ENCODE peak calls at places on chromosomes 6 and 20, in six cellular contexts. P, E, K, Y, J and M are unnamed samples. For H3K36me3, the result is how much of the 10 kb centered on the place peaks cover.

GRCh38 chr6:31426395-31426794 is 23.0 kb downstream of the MICA start:
- DNase-seq in P (no peak), E (peak), K (no peak), Y (no peak), J (no peak), M (no peak)

GRCh38 chr6:25054469-25054868 is 118.7 kb upstream of the RIPOR2 start:
- DNase-seq in P (no peak), E (no peak), K (no peak), Y (peak), J (no peak), M (no peak)

GRCh38 chr6:17491416-17492142 is 98.2 kb downstream of the CAP2 start:
- DNase-seq in P (no peak), E (no peak), K (no peak), Y (no peak), J (no peak), M (no peak)

GRCh38 chr20:43538855-43539700 is 19.7 kb upstream of the SGK2 start:
- DNase-seq in P (peak), E (no peak), K (peak), Y (no peak), J (no peak), M (no peak)

GRCh38 chr6:39520943-39521342 is 198.4 kb upstream of the KCNK16 start:
- DNase-seq in P (no peak), E (no peak), K (no peak), Y (no peak), J (no peak), M (no peak)

GRCh38 chr20:44422083-44422482 is 53.6 kb upstream of the TTPAL start:
- DNase-seq in P (no peak), E (no peak), K (no peak), Y (peak), J (no peak), M (no peak)

GRCh38 chr20:54379893-54380292 is 95.5 kb upstream of the DOK5 start:
- DNase-seq in P (no peak), E (no peak), K (no peak), Y (no peak), J (no peak), M (no peak)

GRCh38 chr6:32397252-32397920 is 9.6 kb downstream of the BTNL2 start:
- DNase-seq in P (no peak), E (no peak), K (no peak), Y (no peak), J (no peak), M (no peak)

GRCh38 chr6:14906621-14907020 is 339.2 kb upstream of the JARID2 start:
- DNase-seq in P (no peak), E (no peak), K (no peak), Y (no peak), J (no peak), M (no peak)

GRCh38 chr6:13796781-13797180 is 17.6 kb downstream of the MCUR1 start:
- DNase-seq in P (no peak), E (no peak), K (no peak), Y (no peak), J (no peak), M (no peak)

GRCh38 chr20:53959849-53960585 is 110.4 kb downstream of the BCAS1 start:
- DNase-seq in P (no peak), E (no peak), K (no peak), Y (peak), J (no peak), M (no peak)

GRCh38 chr6:131858765-131859490 is 51.1 kb downstream of the ENPP1 start:
- DNase-seq in P (no peak), E (no peak), K (no peak), Y (peak), J (no peak), M (no peak)

GRCh38 chr6:102075539-102075938 is 682.0 kb downstream of the GRIK2 start:
- DNase-seq in P (no peak), E (no peak), K (no peak), Y (no peak), J (no peak), M (no peak)

GRCh38 chr6:41690541-41691330 is 44.7 kb downstream of the TFEB start:
- DNase-seq in P (peak), E (no peak), K (no peak), Y (no peak), J (peak), M (no peak)

GRCh38 chr20:31833130-31833930 is 12.1 kb downstream of the FOXS1 start:
- DNase-seq in P (peak), E (peak), K (peak), Y (peak), J (peak), M (peak)

GRCh38 chr20:48155231-48155630 is 369.9 kb upstream of the SULF2 start:
- DNase-seq in P (no peak), E (no peak), K (no peak), Y (no peak), J (no peak), M (no peak)

GRCh38 chr6:134165827-134166226 is 113.4 kb upstream of the SLC2A12 start:
- DNase-seq in P (no peak), E (no peak), K (no peak), Y (peak), J (no peak), M (no peak)

GRCh38 chr20:61112515-61112914 is 139.5 kb upstream of the CDH4 start:
- DNase-seq in P (no peak), E (no peak), K (no peak), Y (no peak), J (no peak), M (no peak)

GRCh38 chr20:53660947-53661381 is 67.3 kb upstream of the ZNF217 start:
- DNase-seq in P (no peak), E (peak), K (no peak), Y (no peak), J (no peak), M (no peak)

GRCh38 chr6:31222496-31222895 is 49.4 kb downstream of the HLA-C start:
- DNase-seq in P (no peak), E (no peak), K (no peak), Y (no peak), J (no peak), M (no peak)

GRCh38 chr6:130946076-130946475 is 117.0 kb downstream of the EPB41L2 start:
- DNase-seq in P (no peak), E (no peak), K (no peak), Y (no peak), J (no peak), M (no peak)

GRCh38 chr6:149082320-149082719 is 235.2 kb upstream of the TAB2 start:
- DNase-seq in P (peak), E (peak), K (peak), Y (peak), J (peak), M (peak)

DNA sequence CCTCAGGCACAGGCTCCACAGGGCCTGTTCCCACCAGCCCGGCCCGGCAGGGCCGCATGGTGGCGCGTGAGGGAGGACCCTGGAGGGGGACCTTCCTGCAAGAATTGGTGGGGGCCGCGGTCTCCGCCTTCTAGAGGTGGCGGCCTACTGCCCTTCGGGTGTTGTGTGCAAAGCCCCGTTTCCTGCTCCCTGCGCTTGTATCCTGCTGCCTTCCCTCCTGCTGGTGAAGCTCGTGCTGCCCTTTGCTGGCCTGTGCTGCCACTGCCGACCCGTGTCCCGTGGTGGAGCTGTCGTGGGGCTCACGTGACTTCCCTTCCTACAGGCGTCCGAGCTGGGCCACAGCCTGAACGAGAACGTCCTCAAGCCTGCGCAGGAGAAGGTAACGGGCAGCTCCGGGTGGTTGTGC is 8.4 kb upstream of the COL20A1 start:
- DNase-seq in P (no peak), E (no peak), K (no peak), Y (no peak), J (no peak), M (no peak)
- H3K36me3 ChIP-seq in P (under half), E (under half), K (under half), Y (half or more), J (half or more), M (under half)

GRCh38 chr6:158717341-158718328 is 67.8 kb downstream of the SYTL3 start:
- DNase-seq in P (no peak), E (peak), K (no peak), Y (no peak), J (no peak), M (no peak)
- H3K27ac ChIP-seq in P (no peak), E (peak), K (no peak), Y (no peak), J (no peak), M (peak)

DNA sequence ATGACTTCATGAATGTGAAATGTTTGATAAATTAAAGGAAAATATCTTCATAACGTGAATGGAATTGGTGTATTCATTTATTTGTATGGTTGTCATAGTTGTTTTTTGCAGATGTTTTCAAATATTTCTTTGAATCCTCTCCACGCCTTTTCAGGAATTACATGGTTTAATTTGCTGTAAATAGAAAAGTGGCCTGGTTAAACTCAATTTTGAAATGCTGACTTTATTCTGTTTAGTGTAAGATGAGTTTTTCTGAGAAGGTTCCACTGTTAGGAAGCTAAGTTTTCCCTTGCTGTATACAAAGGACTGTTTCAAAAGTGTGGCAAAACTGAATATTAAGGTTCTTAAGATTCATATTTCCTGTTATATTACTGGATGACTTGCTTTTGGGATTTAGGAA is 520 bp upstream of the ZC2HC1B start:
- DNase-seq in P (no peak), E (no peak), K (no peak), Y (no peak), J (no peak), M (no peak)
- H3K36me3 ChIP-seq in P (under half), E (under half), K (under half), Y (under half), J (half or more), M (under half)

GRCh38 chr20:50243610-50244351 is 53.2 kb downstream of the CEBPB start:
- DNase-seq in P (no peak), E (no peak), K (no peak), Y (no peak), J (no peak), M (peak)

GRCh38 chr20:50242863-50243609 is 52.4 kb downstream of the CEBPB start:
- DNase-seq in P (no peak), E (no peak), K (peak), Y (no peak), J (no peak), M (peak)

GRCh38 chr20:50245561-50246366 is 55.1 kb downstream of the CEBPB start:
- DNase-seq in P (no peak), E (no peak), K (no peak), Y (no peak), J (no peak), M (peak)

GRCh38 chr20:50246367-50247195 is 56.0 kb downstream of the CEBPB start:
- DNase-seq in P (no peak), E (no peak), K (peak), Y (no peak), J (no peak), M (peak)

DNA sequence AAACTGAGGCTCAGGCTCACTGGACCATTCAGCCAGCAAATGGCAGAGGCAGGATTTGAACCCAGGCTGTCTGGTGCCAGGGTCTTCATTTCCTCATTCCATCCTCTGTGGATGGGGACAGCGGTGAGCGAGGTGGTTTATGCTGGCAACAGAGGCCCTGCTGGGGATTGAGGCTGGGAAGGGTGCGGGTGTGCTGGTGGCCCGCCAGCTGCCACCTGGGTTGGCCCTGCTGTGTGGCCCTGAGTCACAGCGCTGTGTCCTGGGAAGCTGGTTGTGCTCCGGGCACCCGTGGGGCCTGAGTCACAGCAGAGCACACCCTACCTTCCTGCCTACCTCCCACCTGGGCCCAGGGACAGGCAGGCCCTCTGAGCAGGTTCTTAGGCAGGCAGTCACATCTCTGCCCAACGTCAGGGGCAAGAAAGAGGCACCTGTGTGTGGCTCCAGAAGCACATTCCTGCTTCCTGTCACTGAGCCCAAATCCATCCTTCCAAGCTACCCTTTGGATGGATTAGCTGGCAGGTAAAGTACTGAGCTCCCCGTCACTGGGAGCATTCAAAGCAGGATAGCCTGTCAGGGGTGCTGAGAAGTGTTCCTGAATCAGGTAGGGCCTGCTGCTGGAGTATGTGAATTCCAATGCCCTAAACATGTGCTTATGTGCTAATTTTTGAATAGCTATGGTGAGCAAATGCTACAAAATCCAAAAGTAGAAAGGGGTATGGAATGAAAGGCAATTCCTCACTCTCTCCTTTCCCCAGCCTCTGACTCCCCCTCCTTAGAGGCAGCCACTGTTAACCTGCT is 53.9 kb downstream of the CEBPB start:
- DNase-seq in P (no peak), E (no peak), K (peak), Y (no peak), J (no peak), M (peak)
- H3K27ac ChIP-seq in P (no peak), E (no peak), K (peak), Y (no peak), J (no peak), M (peak)

GRCh38 chr6:157203312-157203744 is 120.0 kb downstream of the TMEM242 start:
- DNase-seq in P (no peak), E (no peak), K (peak), Y (no peak), J (no peak), M (peak)

GRCh38 chr6:157203764-157204163 is 119.6 kb downstream of the TMEM242 start:
- DNase-seq in P (no peak), E (no peak), K (no peak), Y (no peak), J (no peak), M (no peak)

GRCh38 chr6:157206359-157206815 is 116.9 kb downstream of the TMEM242 start:
- DNase-seq in P (no peak), E (no peak), K (no peak), Y (no peak), J (no peak), M (no peak)

GRCh38 chr6:157207521-157208076 is 115.7 kb downstream of the TMEM242 start:
- DNase-seq in P (no peak), E (no peak), K (no peak), Y (no peak), J (no peak), M (no peak)

DNA sequence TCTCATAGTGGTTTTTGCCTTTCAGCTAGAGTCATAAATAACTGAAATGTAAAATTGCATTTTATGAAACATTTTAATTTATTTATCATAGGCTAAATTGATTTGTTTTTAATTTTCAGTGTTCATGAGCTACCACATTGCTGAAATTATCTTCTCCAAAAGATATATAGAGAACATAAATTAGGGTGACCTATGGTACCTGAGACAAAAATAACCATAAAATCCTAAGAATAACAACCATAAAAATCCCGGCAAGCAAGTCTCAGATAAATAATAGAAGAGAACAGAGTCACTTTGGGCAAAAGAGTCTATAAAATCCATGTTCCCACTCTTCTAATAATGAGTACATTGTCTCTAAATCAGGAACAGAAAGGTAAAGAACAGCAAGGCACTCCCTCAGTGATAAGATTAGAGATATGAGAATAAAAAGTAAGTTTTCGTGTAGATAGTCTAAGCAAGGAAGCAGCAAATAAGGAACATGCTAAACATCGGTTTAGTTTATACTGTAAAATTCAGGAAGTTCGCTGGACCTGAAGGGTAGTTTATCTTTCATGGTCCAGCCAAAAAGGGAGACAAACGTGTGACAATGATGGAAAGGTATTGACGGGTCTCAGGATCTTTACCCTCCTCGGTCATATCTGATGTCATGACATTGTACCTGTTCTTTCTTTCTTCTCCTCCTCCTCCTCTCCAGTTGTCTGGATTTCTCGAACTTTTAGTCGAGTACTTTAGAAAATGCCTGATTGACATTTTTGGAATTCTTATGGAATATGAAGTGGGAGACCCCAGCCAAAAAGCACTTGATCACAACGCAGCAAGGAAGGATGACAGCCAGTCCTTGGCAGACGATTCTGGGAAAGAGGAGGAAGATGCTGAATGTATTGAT is 117.6 kb downstream of the TMEM242 start:
- DNase-seq in P (no peak), E (no peak), K (no peak), Y (no peak), J (no peak), M (no peak)
- H3K36me3 ChIP-seq in P (under half), E (under half), K (under half), Y (under half), J (half or more), M (under half)

DNA sequence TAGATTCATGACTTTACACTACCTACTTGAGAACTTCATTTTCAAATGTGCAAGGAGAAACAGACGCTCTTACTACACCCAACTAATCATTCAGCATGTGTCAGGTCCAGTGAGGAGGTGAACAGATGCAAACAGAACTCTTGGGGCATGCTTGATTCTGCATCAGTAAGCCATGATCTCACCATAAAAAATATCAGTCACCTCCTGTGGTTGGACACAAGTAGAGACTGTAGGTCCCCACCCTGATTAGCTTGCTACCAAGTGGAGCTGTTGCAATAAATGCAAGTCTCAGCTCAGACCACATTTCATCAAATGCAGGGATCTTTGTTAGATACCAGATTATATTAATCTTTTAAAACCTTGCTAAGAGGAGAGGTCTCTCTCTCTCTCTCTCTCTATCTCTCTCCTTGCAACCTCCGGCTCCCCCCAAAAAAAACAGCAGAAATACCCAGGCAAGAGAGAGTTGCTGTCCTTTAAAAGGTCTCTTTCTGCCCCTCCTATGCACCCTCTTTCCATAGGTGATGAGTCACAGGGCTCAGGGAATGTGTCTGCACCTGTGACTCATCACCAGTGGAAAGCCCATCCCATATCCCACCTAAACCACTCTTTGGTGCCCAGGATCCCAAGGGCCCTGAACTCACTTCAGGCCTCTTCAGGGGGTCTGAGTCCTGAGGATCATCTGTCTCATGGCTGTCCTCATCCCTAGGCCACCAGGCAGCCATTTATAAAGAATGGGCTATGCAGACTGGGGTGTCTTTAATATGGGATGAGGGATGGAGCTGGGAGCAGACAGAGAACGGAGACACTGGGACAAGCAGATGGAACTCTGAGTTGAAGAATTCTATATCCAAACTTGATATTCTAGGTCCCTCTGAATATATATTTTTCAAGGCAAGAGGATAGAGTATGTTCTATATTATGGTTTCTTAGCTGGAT is 154.5 kb downstream of the QRSL1 start:
- DNase-seq in P (no peak), E (no peak), K (no peak), Y (no peak), J (no peak), M (no peak)
- H3K27ac ChIP-seq in P (peak), E (no peak), K (peak), Y (no peak), J (no peak), M (no peak)

GRCh38 chr20:5977223-5977622 is 26.8 kb downstream of the MCM8 start:
- DNase-seq in P (no peak), E (no peak), K (no peak), Y (no peak), J (no peak), M (no peak)
- H3K36me3 ChIP-seq in P (under half), E (under half), K (under half), Y (under half), J (under half), M (under half)

DNA sequence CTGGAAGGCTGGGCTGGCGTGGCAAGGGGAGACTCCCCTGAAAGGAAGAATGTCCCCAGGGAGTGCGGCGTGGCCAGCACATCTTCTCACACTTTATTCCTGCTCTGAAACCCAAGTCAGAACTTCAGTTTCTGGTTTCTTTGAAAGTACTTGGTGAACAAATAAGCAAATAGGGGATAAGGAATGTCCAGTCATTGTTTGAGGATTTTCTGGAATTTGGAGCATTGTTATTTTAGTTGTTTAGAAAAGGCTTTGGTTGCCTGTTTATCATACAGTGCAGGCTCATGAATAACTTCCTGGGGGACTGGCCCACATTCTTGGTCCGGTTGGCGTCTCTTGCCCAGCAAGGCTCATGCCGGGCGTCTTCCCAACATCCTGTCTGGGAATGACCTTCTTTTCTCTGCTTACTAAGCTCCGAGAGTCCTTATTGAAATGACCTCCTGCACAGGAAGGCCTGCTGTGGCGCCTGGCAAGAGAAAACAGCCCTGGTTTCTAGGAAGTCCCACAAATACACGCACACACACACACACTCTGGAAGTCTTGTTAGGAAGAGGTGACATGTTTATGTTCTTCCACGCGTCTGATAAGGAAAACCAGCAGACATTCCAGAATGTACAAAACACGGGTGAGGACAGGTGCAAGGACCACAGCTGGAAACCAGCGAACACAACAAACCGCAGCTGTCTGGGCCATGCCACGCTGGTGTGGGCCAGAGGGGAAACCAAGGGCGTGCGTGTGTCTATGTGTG is 71.9 kb downstream of the TMEM170B start:
- DNase-seq in P (peak), E (no peak), K (no peak), Y (peak), J (peak), M (no peak)
- H3K27ac ChIP-seq in P (no peak), E (no peak), K (peak), Y (peak), J (peak), M (no peak)